ENCODE peak calls at places on chromosomes 13 and 19, in four cellular contexts. U is breast epithelium; Y is fibroblast of the aortic adventitia; L is CD8-positive, alpha-beta T cell. K is an unnamed sample.

GRCh38 chr13:54124700-54125099 is 1096.1 kb downstream of the OLFM4 start:
- DNase-seq in L (no peak), U (no peak), Y (no peak), K (no peak)

GRCh38 chr19:39140594-39140993 is 15.0 kb downstream of the PAK4 start:
- DNase-seq in L (no peak), U (no peak), Y (no peak), K (no peak)

GRCh38 chr13:107864543-107865460 is 350.5 kb downstream of the LIG4 start:
- DNase-seq in U (no peak), Y (peak; percentile 70), L (no peak), K (peak; percentile 45)

GRCh38 chr19:48006762-48007161 is 12.3 kb downstream of the ELSPBP1 start:
- DNase-seq in Y (no peak), L (no peak), U (no peak), K (no peak)

GRCh38 chr13:75803175-75803611 is 167.1 kb downstream of the LMO7 start:
- DNase-seq in Y (no peak), L (peak; percentile 4), U (no peak), K (no peak)

GRCh38 chr13:67146523-67147130 is 83.5 kb downstream of the PCDH9 start:
- DNase-seq in U (no peak), L (no peak), Y (no peak), K (no peak)

GRCh38 chr19:3335431-3336350 is 30.7 kb upstream of the NFIC start:
- DNase-seq in L (no peak), Y (peak; percentile 61), U (no peak), K (no peak)

GRCh38 chr19:16160445-16160942 is 12.8 kb downstream of the CIB3 start:
- DNase-seq in U (no peak), Y (no peak), L (no peak), K (no peak)

GRCh38 chr13:40682449-40683240 is 16.2 kb upstream of the FOXO1 start:
- DNase-seq in Y (peak; percentile 60), U (no peak), L (no peak), K (no peak)

GRCh38 chr19:18063463-18063862 is 23.3 kb downstream of the IL12RB1 start:
- DNase-seq in U (no peak), L (peak; percentile 27), Y (no peak), K (no peak)

GRCh38 chr13:104597554-104598240 is 1531.5 kb upstream of the SLC10A2 start:
- DNase-seq in Y (no peak), L (no peak), U (no peak), K (no peak)

GRCh38 chr13:38180100-38180499 is 169.6 kb upstream of the UFM1 start:
- DNase-seq in Y (peak; percentile 81), U (no peak), L (no peak), K (no peak)

GRCh38 chr13:33078268-33078667 is 62.0 kb downstream of the KL start:
- DNase-seq in Y (no peak), U (no peak), L (no peak), K (no peak)

GRCh38 chr19:14530005-14530348 is 583 bp downstream of the TECR start:
- DNase-seq in Y (no peak), U (no peak), L (no peak), K (no peak)

GRCh38 chr13:112760931-112761330 is 71.1 kb downstream of the ATP11A start:
- DNase-seq in L (no peak), Y (no peak), U (no peak), K (no peak)

GRCh38 chr13:43782686-43783085 is 4.1 kb downstream of the ENOX1 start:
- DNase-seq in U (no peak), L (no peak), Y (no peak), K (no peak)

GRCh38 chr13:20772401-20773131 is 1.2 kb downstream of the EEF1AKMT1 start:
- DNase-seq in Y (peak; percentile 27), L (no peak), U (no peak), K (no peak)

GRCh38 chr13:110509971-110510786 is 51.3 kb downstream of the RAB20 start:
- DNase-seq in U (no peak), L (no peak), Y (no peak), K (peak; percentile 60)

GRCh38 chr19:39211731-39212376 is 7.8 kb upstream of the SYCN start:
- DNase-seq in Y (no peak), L (no peak), U (no peak), K (no peak)

GRCh38 chr19:19956431-19957075 is 55.8 kb downstream of the ZNF93 start:
- DNase-seq in Y (no peak), L (no peak), U (no peak), K (no peak)

GRCh38 chr19:48724796-48725753 is 5.5 kb upstream of the MAMSTR start:
- DNase-seq in L (no peak), Y (peak; percentile 97), U (no peak), K (peak; percentile 82)

GRCh38 chr13:98143601-98144500 is 957 bp downstream of the FARP1 start:
- DNase-seq in Y (peak; percentile 42), L (no peak), U (no peak), K (peak; percentile 30)

GRCh38 chr13:24005711-24006281 is 108.5 kb upstream of the C1QTNF9B start:
- DNase-seq in Y (no peak), L (no peak), U (no peak), K (peak; percentile 29)

GRCh38 chr13:111598751-111599150 is 278.3 kb downstream of the TEX29 start:
- DNase-seq in U (no peak), Y (no peak), L (no peak), K (no peak)

GRCh38 chr13:111599791-111600190 is 279.3 kb downstream of the TEX29 start:
- DNase-seq in L (no peak), Y (no peak), U (no peak), K (no peak)

GRCh38 chr13:111602874-111603273 is 282.4 kb downstream of the TEX29 start:
- DNase-seq in U (no peak), Y (no peak), L (no peak), K (no peak)

GRCh38 chr13:111609631-111610030 is 289.2 kb downstream of the TEX29 start:
- DNase-seq in L (no peak), U (no peak), Y (no peak), K (no peak)

DNA sequence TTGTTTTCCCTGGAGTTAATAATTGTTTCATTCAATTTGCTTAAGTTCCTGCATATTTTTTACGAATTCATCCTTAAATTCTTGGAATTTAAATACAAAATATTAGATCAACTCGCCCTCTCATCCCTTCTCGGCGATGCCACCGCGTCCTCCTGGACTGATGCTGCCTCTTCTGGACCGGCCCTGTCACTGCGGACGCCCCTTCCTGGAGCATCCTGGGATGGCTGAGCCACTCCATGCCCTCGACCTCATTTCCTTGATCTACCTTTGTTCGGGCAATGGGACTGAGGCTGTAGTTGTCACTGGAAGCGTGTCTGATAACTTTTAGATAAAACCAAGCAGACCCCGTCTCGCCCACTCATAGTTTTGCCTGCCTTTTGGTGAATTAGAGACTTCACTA is 283.6 kb downstream of the TEX29 start:
- DNase-seq in L (no peak), U (no peak), Y (no peak), K (no peak)
- TF ChIP-seq CTCF in L (no peak), U (no peak), Y (no peak), K (no peak)

DNA sequence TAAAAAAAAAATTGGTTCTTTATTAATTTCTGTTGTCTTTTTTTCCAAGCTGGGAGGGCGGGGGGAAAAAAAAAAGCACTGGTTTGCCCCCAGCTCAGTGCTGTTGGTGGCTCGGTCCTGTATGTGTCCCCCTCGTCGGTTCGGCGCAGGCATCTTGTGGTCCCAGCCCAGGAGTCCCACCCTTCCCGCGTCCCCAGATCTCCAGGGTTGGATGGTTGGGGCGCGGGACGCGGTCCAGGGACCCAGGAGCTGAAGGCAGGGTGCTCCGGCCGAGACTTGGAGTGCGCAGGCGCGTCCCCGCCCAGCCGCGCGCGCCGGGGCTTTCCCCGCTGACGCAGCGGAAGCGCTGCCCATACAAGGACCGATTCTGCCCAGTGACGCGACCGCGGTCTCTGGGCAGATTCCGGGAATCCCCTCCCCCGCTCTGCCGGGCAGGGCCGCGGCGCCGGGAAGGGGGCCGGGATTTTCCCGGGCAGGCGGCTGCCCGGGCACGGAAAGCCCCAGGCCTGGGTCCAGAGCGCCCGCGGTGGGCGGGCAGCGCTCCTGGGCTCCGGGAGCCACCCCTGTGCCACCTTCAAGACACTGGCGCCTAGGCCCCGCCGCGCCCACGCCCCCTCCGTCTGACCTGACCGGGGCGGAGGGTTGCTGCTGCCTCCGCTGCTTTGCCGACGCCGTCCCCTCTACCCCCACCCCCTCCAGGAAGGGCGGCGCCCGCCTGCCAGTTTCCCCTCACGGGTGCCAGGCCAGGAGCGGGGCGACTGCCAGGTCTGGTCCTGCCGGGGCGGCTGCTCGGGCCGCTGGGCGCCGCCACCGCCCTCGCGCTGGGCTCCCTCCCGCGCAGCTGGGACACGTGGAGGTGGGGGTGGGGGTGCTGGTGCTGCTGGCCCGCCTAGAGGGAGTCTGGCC is 2.3 kb downstream of the JUNB start:
- DNase-seq in Y (peak; percentile 91), L (peak; percentile 88), U (peak; percentile 94), K (peak; percentile 98)
- TF ChIP-seq CTCF in Y (no peak), L (no peak), U (no peak), K (no peak)

GRCh38 chr19:6424939-6425731 is 524 bp upstream of the KHSRP start:
- DNase-seq in U (peak; percentile 100), Y (peak; percentile 100), L (peak; percentile 97), K (peak; percentile 100)
- TF ChIP-seq CTCF in U (no peak), Y (no peak), L (no peak), K (no peak)

GRCh38 chr13:44969858-44970484 is 19.3 kb downstream of the NUFIP1 start:
- DNase-seq in Y (peak; percentile 82), U (no peak), L (no peak), K (peak; percentile 20)
- TF ChIP-seq CTCF in Y (peak; percentile 79), U (peak; percentile 74), L (peak; percentile 67), K (peak; percentile 69)

DNA sequence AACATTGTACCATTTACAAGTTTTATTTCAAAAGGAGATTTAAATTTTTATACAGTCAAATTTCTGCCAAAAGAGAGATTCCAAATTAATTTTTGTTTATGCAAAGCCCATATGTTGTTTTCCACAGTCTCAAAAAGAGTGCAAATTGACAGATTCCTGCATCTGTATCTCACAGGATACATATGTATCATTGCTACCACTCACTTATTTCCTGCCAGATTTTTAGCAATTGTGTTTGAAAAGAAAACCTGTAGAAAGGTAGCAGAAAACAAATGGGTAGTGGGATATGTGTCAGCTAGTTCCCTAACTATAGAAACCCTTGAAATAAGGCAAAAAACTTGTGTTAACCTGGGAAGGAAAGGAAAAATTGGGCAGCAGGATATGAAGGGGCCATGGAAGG is 46.2 kb downstream of the DGKH start:
- DNase-seq in L (no peak), Y (no peak), U (no peak), K (no peak)
- TF ChIP-seq CTCF in L (no peak), Y (no peak), U (no peak), K (no peak)

K was measured in GM13977.